ENCODE peak calls at places on chromosomes 1 and 21, in six cellular contexts. One of them, this sample, is unnamed. For H4K20me1, the result is how much of the 10 kb centered on the place peaks cover.

GRCh38 chr1:94095112-94095637 is 25.8 kb downstream of the ABCA4 start:
- DNase-seq in IMR-90: peak
- DNase-seq in OCI-LY7: no peak
- DNase-seq in astrocyte: peak
- DNase-seq in GM23248: peak
- DNase-seq in hepatocyte: peak
- DNase-seq in this sample: no peak

GRCh38 chr21:44092201-44092600 is 15.0 kb upstream of the PWP2 start:
- DNase-seq in OCI-LY7: no peak
- DNase-seq in hepatocyte: no peak
- DNase-seq in astrocyte: no peak
- DNase-seq in GM23248: no peak
- DNase-seq in IMR-90: no peak
- DNase-seq in this sample: no peak

GRCh38 chr21:46428286-46428685 is 30.4 kb upstream of the DIP2A start:
- DNase-seq in astrocyte: no peak
- DNase-seq in hepatocyte: no peak
- DNase-seq in OCI-LY7: no peak
- DNase-seq in GM23248: no peak
- DNase-seq in IMR-90: no peak
- DNase-seq in this sample: no peak

GRCh38 chr1:245475961-245476522 is 321.3 kb downstream of the KIF26B start:
- DNase-seq in OCI-LY7: no peak
- DNase-seq in GM23248: peak
- DNase-seq in hepatocyte: no peak
- DNase-seq in IMR-90: no peak
- DNase-seq in astrocyte: no peak
- DNase-seq in this sample: no peak

GRCh38 chr1:225509770-225510169 is 81.9 kb upstream of the LBR start:
- DNase-seq in OCI-LY7: no peak
- DNase-seq in IMR-90: peak
- DNase-seq in astrocyte: no peak
- DNase-seq in hepatocyte: no peak
- DNase-seq in GM23248: no peak
- DNase-seq in this sample: no peak

GRCh38 chr1:103576065-103576464 is 4.7 kb downstream of the AMY2B start:
- DNase-seq in hepatocyte: no peak
- DNase-seq in OCI-LY7: no peak
- DNase-seq in GM23248: peak
- DNase-seq in IMR-90: peak
- DNase-seq in astrocyte: no peak
- DNase-seq in this sample: no peak

GRCh38 chr1:106978477-106979322 is 77.8 kb upstream of the PRMT6 start:
- DNase-seq in GM23248: peak
- DNase-seq in OCI-LY7: no peak
- DNase-seq in IMR-90: peak
- DNase-seq in hepatocyte: no peak
- DNase-seq in astrocyte: no peak
- DNase-seq in this sample: no peak

GRCh38 chr1:60255565-60255964 is 182.0 kb upstream of the C1orf87 start:
- DNase-seq in IMR-90: peak
- DNase-seq in hepatocyte: no peak
- DNase-seq in GM23248: peak
- DNase-seq in OCI-LY7: no peak
- DNase-seq in astrocyte: peak
- DNase-seq in this sample: no peak

GRCh38 chr1:109091196-109092193 is 931 bp downstream of the TMEM167B start:
- DNase-seq in GM23248: peak
- DNase-seq in OCI-LY7: no peak
- DNase-seq in hepatocyte: peak
- DNase-seq in astrocyte: peak
- DNase-seq in IMR-90: peak
- DNase-seq in this sample: no peak

GRCh38 chr1:7771673-7772299 is 690 bp downstream of the VAMP3 start:
- DNase-seq in hepatocyte: peak
- DNase-seq in IMR-90: no peak
- DNase-seq in OCI-LY7: no peak
- DNase-seq in GM23248: peak
- DNase-seq in astrocyte: no peak
- DNase-seq in this sample: no peak

GRCh38 chr1:113854234-113854633 is 17.3 kb downstream of the PTPN22 start:
- DNase-seq in GM23248: no peak
- DNase-seq in IMR-90: no peak
- DNase-seq in hepatocyte: no peak
- DNase-seq in astrocyte: no peak
- DNase-seq in OCI-LY7: no peak
- DNase-seq in this sample: no peak

GRCh38 chr1:201116091-201116490 is 3.9 kb upstream of the CACNA1S start:
- DNase-seq in astrocyte: no peak
- DNase-seq in GM23248: no peak
- DNase-seq in hepatocyte: no peak
- DNase-seq in IMR-90: no peak
- DNase-seq in OCI-LY7: no peak
- DNase-seq in this sample: no peak

GRCh38 chr1:44035726-44036408 is 4.6 kb upstream of the SLC6A9 start:
- DNase-seq in OCI-LY7: no peak
- DNase-seq in IMR-90: no peak
- DNase-seq in astrocyte: no peak
- DNase-seq in hepatocyte: peak
- DNase-seq in GM23248: peak
- DNase-seq in this sample: peak

GRCh38 chr1:187408217-187409004 is 579.7 kb downstream of the PLA2G4A start:
- DNase-seq in astrocyte: peak
- DNase-seq in GM23248: peak
- DNase-seq in IMR-90: peak
- DNase-seq in OCI-LY7: no peak
- DNase-seq in hepatocyte: no peak
- DNase-seq in this sample: no peak

GRCh38 chr1:28642056-28642846 is 616 bp downstream of the TAF12 start:
- DNase-seq in IMR-90: peak
- DNase-seq in OCI-LY7: peak
- DNase-seq in GM23248: peak
- DNase-seq in astrocyte: peak
- DNase-seq in hepatocyte: no peak
- DNase-seq in this sample: no peak

GRCh38 chr1:165312591-165312990 is 43.9 kb downstream of the LMX1A start:
- DNase-seq in IMR-90: no peak
- DNase-seq in GM23248: no peak
- DNase-seq in hepatocyte: no peak
- DNase-seq in astrocyte: no peak
- DNase-seq in OCI-LY7: no peak
- DNase-seq in this sample: no peak

GRCh38 chr1:110067957-110068645 is 2.4 kb downstream of the ALX3 start:
- DNase-seq in astrocyte: no peak
- DNase-seq in hepatocyte: no peak
- DNase-seq in GM23248: no peak
- DNase-seq in OCI-LY7: no peak
- DNase-seq in IMR-90: no peak
- DNase-seq in this sample: peak

GRCh38 chr1:96362623-96363022 is 359.0 kb upstream of the PTBP2 start:
- DNase-seq in astrocyte: peak
- DNase-seq in hepatocyte: peak
- DNase-seq in OCI-LY7: no peak
- DNase-seq in GM23248: peak
- DNase-seq in IMR-90: peak
- DNase-seq in this sample: no peak

GRCh38 chr1:180156631-180157091 is 2.0 kb downstream of the QSOX1 start:
- DNase-seq in GM23248: peak
- DNase-seq in astrocyte: peak
- DNase-seq in OCI-LY7: no peak
- DNase-seq in IMR-90: peak
- DNase-seq in hepatocyte: no peak
- DNase-seq in this sample: no peak
- H4K20me1 ChIP-seq in GM23248: under half
- H4K20me1 ChIP-seq in astrocyte: half or more
- H4K20me1 ChIP-seq in OCI-LY7: under half
- H4K20me1 ChIP-seq in IMR-90: half or more
- H4K20me1 ChIP-seq in hepatocyte: under half
- H4K20me1 ChIP-seq in this sample: under half

GRCh38 chr1:23701310-23701709 is 9.7 kb downstream of the RPL11 start:
- DNase-seq in GM23248: no peak
- DNase-seq in hepatocyte: no peak
- DNase-seq in OCI-LY7: no peak
- DNase-seq in IMR-90: no peak
- DNase-seq in astrocyte: no peak
- DNase-seq in this sample: no peak

GRCh38 chr1:23701996-23702395 is 10.4 kb downstream of the RPL11 start:
- DNase-seq in GM23248: no peak
- DNase-seq in hepatocyte: no peak
- DNase-seq in OCI-LY7: no peak
- DNase-seq in astrocyte: no peak
- DNase-seq in IMR-90: no peak
- DNase-seq in this sample: no peak

GRCh38 chr1:23696335-23696989 is 4.9 kb downstream of the RPL11 start:
- DNase-seq in hepatocyte: no peak
- DNase-seq in astrocyte: no peak
- DNase-seq in OCI-LY7: no peak
- DNase-seq in GM23248: peak
- DNase-seq in IMR-90: peak
- DNase-seq in this sample: no peak

GRCh38 chr1:23698466-23698865 is 6.9 kb downstream of the RPL11 start:
- DNase-seq in GM23248: no peak
- DNase-seq in hepatocyte: no peak
- DNase-seq in IMR-90: no peak
- DNase-seq in astrocyte: no peak
- DNase-seq in OCI-LY7: no peak
- DNase-seq in this sample: no peak

DNA sequence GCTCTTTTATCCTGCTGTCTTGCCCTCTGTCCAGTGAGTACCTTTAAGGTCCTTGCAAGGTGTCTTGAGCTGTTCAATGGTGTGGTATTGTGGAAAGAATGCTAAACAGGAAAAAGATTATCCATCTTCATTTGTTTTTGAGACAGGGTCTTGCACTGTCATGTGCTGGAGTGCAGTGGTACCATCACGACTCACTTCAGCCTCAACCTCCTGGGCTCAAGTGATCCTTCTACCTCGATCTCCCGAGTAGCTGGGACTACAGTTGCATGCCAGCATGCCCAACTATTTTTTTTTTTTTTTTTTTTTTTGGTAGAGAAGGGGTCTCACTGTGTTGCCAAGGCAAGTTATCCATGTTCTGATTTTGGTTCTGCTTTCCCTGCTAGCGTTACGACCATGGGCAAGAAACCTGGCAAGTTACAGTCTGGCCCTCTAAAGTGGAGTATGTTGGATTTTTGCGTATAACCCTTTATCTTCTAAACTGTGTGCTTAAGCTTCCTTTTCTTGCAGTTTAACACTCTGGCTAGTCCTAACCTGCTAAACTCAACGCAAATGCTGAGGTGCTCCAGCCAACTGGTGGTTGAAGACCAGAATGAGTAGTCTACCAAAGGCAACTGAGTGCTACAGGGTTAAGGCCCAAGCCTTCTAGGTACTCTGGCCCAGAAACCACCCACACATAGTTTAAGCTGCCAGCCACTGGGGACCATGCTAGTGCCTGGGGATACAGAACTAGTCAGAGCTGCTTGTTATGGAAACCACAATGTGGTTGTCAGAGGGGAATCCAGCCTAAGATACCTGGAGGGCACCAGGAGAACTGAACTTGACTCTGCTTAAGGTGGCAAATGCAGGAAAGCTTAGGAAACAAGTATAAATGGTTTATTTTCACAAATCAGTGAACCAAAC is 7.9 kb downstream of the RPL11 start:
- DNase-seq in hepatocyte: no peak
- DNase-seq in IMR-90: no peak
- DNase-seq in OCI-LY7: no peak
- DNase-seq in GM23248: peak
- DNase-seq in astrocyte: no peak
- DNase-seq in this sample: no peak
- H4K20me1 ChIP-seq in hepatocyte: half or more
- H4K20me1 ChIP-seq in IMR-90: half or more
- H4K20me1 ChIP-seq in OCI-LY7: under half
- H4K20me1 ChIP-seq in GM23248: under half
- H4K20me1 ChIP-seq in astrocyte: half or more
- H4K20me1 ChIP-seq in this sample: under half

GRCh38 chr21:42833439-42833815 is 45.9 kb downstream of the WDR4 start:
- DNase-seq in hepatocyte: peak
- DNase-seq in astrocyte: no peak
- DNase-seq in OCI-LY7: peak
- DNase-seq in IMR-90: peak
- DNase-seq in GM23248: no peak
- DNase-seq in this sample: peak
- H4K20me1 ChIP-seq in hepatocyte: under half
- H4K20me1 ChIP-seq in astrocyte: under half
- H4K20me1 ChIP-seq in OCI-LY7: under half
- H4K20me1 ChIP-seq in IMR-90: under half
- H4K20me1 ChIP-seq in GM23248: under half
- H4K20me1 ChIP-seq in this sample: under half

GRCh38 chr1:227753999-227754764 is 18.9 kb downstream of the SNAP47 start:
- DNase-seq in IMR-90: peak
- DNase-seq in GM23248: peak
- DNase-seq in OCI-LY7: no peak
- DNase-seq in astrocyte: peak
- DNase-seq in hepatocyte: no peak
- DNase-seq in this sample: no peak

GRCh38 chr1:227757781-227758180 is 22.5 kb downstream of the SNAP47 start:
- DNase-seq in IMR-90: peak
- DNase-seq in GM23248: no peak
- DNase-seq in OCI-LY7: no peak
- DNase-seq in hepatocyte: no peak
- DNase-seq in astrocyte: no peak
- DNase-seq in this sample: no peak

GRCh38 chr1:227758366-227758765 is 23.1 kb downstream of the SNAP47 start:
- DNase-seq in astrocyte: peak
- DNase-seq in OCI-LY7: no peak
- DNase-seq in hepatocyte: peak
- DNase-seq in GM23248: no peak
- DNase-seq in IMR-90: no peak
- DNase-seq in this sample: no peak

GRCh38 chr1:227754958-227755357 is 19.7 kb downstream of the SNAP47 start:
- DNase-seq in astrocyte: no peak
- DNase-seq in OCI-LY7: no peak
- DNase-seq in hepatocyte: no peak
- DNase-seq in GM23248: no peak
- DNase-seq in IMR-90: no peak
- DNase-seq in this sample: no peak

DNA sequence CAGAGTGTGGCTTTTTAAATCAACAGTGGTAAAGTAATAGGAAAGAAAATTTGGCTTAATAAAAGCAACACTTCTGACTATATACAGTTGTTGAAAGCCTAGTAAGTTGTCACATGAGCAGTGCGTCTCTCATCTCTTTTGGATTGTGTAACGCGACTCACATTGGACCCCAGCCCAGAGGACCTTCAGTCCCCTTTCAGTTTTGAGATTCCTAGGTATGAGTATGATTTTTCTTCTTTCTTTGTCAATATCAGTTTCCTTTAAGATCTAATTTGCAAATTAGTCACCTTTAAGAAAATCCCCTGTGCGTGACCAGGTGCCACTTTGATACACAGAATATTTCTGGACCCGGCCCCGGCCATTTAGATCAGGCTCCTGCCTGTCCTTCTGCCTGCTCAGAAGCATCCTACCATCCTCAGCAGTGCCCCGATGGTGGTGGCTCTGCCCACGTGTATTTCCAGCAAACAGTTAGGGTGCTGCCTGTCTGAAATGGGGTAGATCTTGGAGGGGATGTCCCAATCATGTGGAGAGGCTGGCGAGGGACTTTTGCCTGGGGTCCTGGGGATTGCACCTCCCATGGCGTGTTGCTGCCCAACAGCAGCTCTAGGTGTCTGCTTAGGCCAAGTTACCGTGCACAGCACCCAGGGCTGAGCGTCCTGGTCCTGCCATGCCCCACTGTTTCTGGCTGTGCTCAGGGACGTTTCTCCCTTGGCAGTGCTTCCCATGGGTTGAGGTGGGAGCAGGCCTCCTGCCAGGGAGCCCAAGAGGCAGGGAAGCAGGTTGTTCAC is 21.1 kb downstream of the SNAP47 start:
- DNase-seq in OCI-LY7: no peak
- DNase-seq in GM23248: no peak
- DNase-seq in astrocyte: no peak
- DNase-seq in hepatocyte: no peak
- DNase-seq in IMR-90: peak
- DNase-seq in this sample: no peak
- H4K20me1 ChIP-seq in OCI-LY7: under half
- H4K20me1 ChIP-seq in GM23248: under half
- H4K20me1 ChIP-seq in astrocyte: half or more
- H4K20me1 ChIP-seq in hepatocyte: under half
- H4K20me1 ChIP-seq in IMR-90: under half
- H4K20me1 ChIP-seq in this sample: under half

This sample was measured in H9.